ENCODE peak calls at places on chromosomes 7 and 10, in seven cellular contexts. I is left lung, W is endothelial cell, D is heart right ventricle, G is choroid plexus epithelial cell, K is progenitor cell of endocrine pancreas, V is GM13977. S is an unnamed sample.

GRCh38 chr10:79446451-79447020 is 1.1 kb upstream of the ZCCHC24 start:
- DNase-seq in G (no peak), I (peak), W (peak), D (peak), V (no peak), K (peak), S (peak)

GRCh38 chr10:51369903-51370302 is 295.6 kb downstream of the PRKG1 start:
- DNase-seq in I (no peak), K (no peak), D (no peak), W (no peak), G (peak), V (no peak), S (no peak)

GRCh38 chr10:43137701-43137970 is 609 bp upstream of the CSGALNACT2 start:
- DNase-seq in G (peak), I (peak), D (peak), V (no peak), W (no peak), K (no peak), S (peak)

GRCh38 chr10:14036233-14036632 is 294.5 kb downstream of the FRMD4A start:
- DNase-seq in G (peak), K (no peak), W (no peak), D (no peak), I (no peak), V (no peak), S (no peak)

GRCh38 chr10:25015927-25016348 is at the start of gene ENKUR:
- DNase-seq in G (peak), K (peak), W (peak), D (peak), I (peak), V (peak), S (peak)

GRCh38 chr7:85573346-85573745 is 386.5 kb upstream of the SEMA3D start:
- DNase-seq in W (no peak), K (no peak), V (no peak), G (no peak), I (no peak), D (no peak), S (no peak)

GRCh38 chr10:62761115-62761514 is 43.4 kb upstream of the ADO start:
- DNase-seq in D (no peak), G (no peak), I (no peak), K (no peak), V (no peak), W (no peak), S (no peak)

GRCh38 chr7:149724661-149725425 is 48.5 kb downstream of the ZNF467 start:
- DNase-seq in G (no peak), K (no peak), D (no peak), W (no peak), I (no peak), V (no peak), S (no peak)

GRCh38 chr7:100585511-100586265 is at the start of gene LRCH4:
- DNase-seq in K (peak), D (no peak), V (peak), I (peak), W (peak), G (peak), S (no peak)

GRCh38 chr10:63120554-63120953 is 12.6 kb upstream of the NRBF2 start:
- DNase-seq in K (no peak), W (no peak), V (no peak), D (peak), G (peak), I (no peak), S (no peak)

GRCh38 chr10:15784662-15785300 is 65.1 kb upstream of the ITGA8 start:
- DNase-seq in V (no peak), G (peak), I (no peak), K (no peak), D (no peak), W (no peak), S (no peak)

GRCh38 chr7:33040803-33041516 is 21.6 kb downstream of the NT5C3A start:
- DNase-seq in D (no peak), V (peak), W (no peak), I (peak), K (no peak), G (peak), S (no peak)

GRCh38 chr10:90591629-90592028 is 266.2 kb downstream of the HTR7 start:
- DNase-seq in G (no peak), W (no peak), D (no peak), I (no peak), V (no peak), K (no peak), S (no peak)

GRCh38 chr7:71987200-71987767 is 424.9 kb downstream of the CALN1 start:
- DNase-seq in D (no peak), G (no peak), I (no peak), V (no peak), W (no peak), K (no peak), S (no peak)

GRCh38 chr10:48253970-48254657 is 20.4 kb downstream of the FRMPD2 start:
- DNase-seq in D (no peak), K (no peak), G (peak), I (no peak), W (no peak), V (no peak), S (no peak)

GRCh38 chr7:20329389-20330175 is 1.1 kb upstream of the ITGB8 start:
- DNase-seq in K (peak), D (peak), V (peak), G (peak), I (peak), W (peak), S (peak)

GRCh38 chr7:5827755-5828154 is 46.3 kb upstream of the RNF216 start:
- DNase-seq in V (peak), I (no peak), D (no peak), G (peak), W (peak), K (no peak), S (no peak)

DNA sequence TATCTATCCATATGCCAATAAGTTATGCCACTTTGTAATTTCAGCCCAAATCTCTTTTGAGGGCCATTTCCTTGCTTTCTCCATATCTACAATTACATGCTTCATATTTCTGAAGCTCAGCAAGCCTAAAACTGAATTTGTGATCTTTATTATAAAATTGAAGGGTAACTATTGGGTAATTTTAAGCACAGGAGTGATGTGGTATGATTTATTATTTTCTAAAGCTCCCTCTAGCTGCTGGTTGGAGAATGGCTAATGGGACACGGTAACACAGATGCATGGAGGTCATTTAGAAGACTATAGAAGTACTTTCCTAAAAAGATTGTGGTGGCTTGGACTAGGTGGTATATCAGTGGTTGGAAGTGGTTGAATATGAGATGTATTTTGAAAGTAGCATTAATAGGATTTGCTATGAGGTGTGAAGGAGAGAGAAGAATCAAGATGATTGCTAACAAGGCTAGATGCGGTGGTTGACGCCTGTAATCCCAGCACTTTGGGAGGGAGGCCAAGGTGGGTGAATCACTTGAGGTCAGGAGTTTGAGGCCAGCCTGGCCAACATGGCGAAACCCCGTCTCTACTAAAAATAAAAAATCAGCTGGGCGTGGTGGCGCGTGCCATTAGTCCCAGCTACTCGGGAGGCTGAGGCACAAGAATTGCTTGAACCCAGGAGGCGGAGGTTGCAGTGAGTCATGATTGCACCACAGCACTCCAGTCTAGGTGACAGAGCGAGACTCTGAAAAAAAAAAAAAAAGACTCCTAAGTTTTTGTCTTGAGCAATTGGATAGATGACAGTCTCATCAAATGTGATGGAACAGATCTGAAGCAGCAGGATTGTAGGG is 13.9 kb downstream of the KLHDC10 start:
- DNase-seq in V (no peak), I (no peak), K (no peak), G (peak), D (no peak), W (no peak), S (no peak)
- TF ChIP-seq CTCF in V (peak), I (peak), K (peak), G (peak), D (peak), W (peak), S (peak)

GRCh38 chr7:69422473-69423102 is 175.7 kb upstream of the AUTS2 start:
- DNase-seq in I (no peak), D (no peak), W (no peak), V (no peak), G (no peak), K (no peak), S (no peak)
- TF ChIP-seq CTCF in I (no peak), D (no peak), W (no peak), V (no peak), G (no peak), K (no peak), S (no peak)

GRCh38 chr10:113987805-113988204 is 55.9 kb upstream of the ADRB1 start:
- DNase-seq in G (no peak), I (no peak), V (no peak), K (no peak), D (no peak), W (no peak), S (no peak)
- TF ChIP-seq CTCF in G (no peak), I (no peak), V (no peak), K (no peak), D (no peak), W (no peak), S (no peak)

GRCh38 chr10:109972372-109973001 is 35.3 kb upstream of the ADD3 start:
- DNase-seq in K (no peak), I (no peak), G (no peak), V (no peak), W (no peak), D (no peak), S (no peak)

GRCh38 chr10:109976657-109977056 is 31.1 kb upstream of the ADD3 start:
- DNase-seq in V (no peak), G (no peak), D (no peak), W (no peak), I (no peak), K (no peak), S (no peak)

GRCh38 chr10:109973430-109973829 is 34.4 kb upstream of the ADD3 start:
- DNase-seq in G (no peak), I (no peak), V (no peak), K (no peak), W (no peak), D (no peak), S (no peak)

GRCh38 chr10:109975251-109975650 is 32.5 kb upstream of the ADD3 start:
- DNase-seq in G (no peak), D (no peak), V (no peak), W (no peak), K (no peak), I (no peak), S (no peak)

GRCh38 chr10:109974509-109975191 is 33.1 kb upstream of the ADD3 start:
- DNase-seq in W (no peak), V (no peak), K (no peak), D (no peak), I (no peak), G (peak), S (no peak)
- TF ChIP-seq CTCF in W (no peak), V (no peak), K (no peak), D (no peak), I (no peak), G (no peak), S (no peak)